ENCODE peak calls at places on chromosomes 5 and 9, in six cellular contexts. A is stimulated activated CD8-positive, alpha-beta memory T cell treated with anti-CD3 and anti-CD28 coated beads, Interleukin-15, amount 100 ng/mL, for 1 hour; X is left ventricle myocardium inferior; P is NCI-H2081; U is epithelial cell of esophagus; K is tibial artery. V is an unnamed sample.

GRCh38 chr5:177387405-177387804 is 3.2 kb downstream of the SLC34A1 start:
- DNase-seq in A (no peak), X (no peak), P (no peak), U (no peak), K (no peak), V (no peak)

GRCh38 chr9:17121264-17121663 is 13.6 kb upstream of the CNTLN start:
- DNase-seq in A (no peak), X (no peak), P (no peak), U (no peak), K (no peak), V (no peak)

GRCh38 chr9:83130541-83130940 is 67.6 kb upstream of the RASEF start:
- DNase-seq in A (no peak), X (no peak), P (no peak), U (peak), K (no peak), V (no peak)

GRCh38 chr9:134136117-134136996 is 475 bp downstream of the WDR5 start:
- DNase-seq in A (no peak), X (no peak), P (no peak), U (peak), K (no peak), V (no peak)

GRCh38 chr9:7028591-7028990 is 270.8 kb downstream of the KDM4C start:
- DNase-seq in A (no peak), X (no peak), P (no peak), U (no peak), K (no peak), V (no peak)

GRCh38 chr9:133710661-133711427 is 27.3 kb downstream of the SARDH start:
- DNase-seq in A (no peak), X (no peak), P (no peak), U (no peak), K (no peak), V (no peak)

GRCh38 chr5:181037365-181037861 is 2.7 kb upstream of the BTNL9 start:
- DNase-seq in A (no peak), X (no peak), P (no peak), U (no peak), K (no peak), V (no peak)

GRCh38 chr5:149930060-149930753 is 14.4 kb downstream of the PDE6A start:
- DNase-seq in A (no peak), X (no peak), P (no peak), U (no peak), K (no peak), V (no peak)

GRCh38 chr5:77316871-77317661 is 106.6 kb downstream of the PDE8B start:
- DNase-seq in A (no peak), X (no peak), P (no peak), U (no peak), K (no peak), V (no peak)

GRCh38 chr9:35920004-35920658 is 10.8 kb downstream of the SPAAR start:
- DNase-seq in A (no peak), X (no peak), P (no peak), U (no peak), K (no peak), V (no peak)

GRCh38 chr5:135509995-135510394 is 25.8 kb downstream of the NEUROG1 start:
- DNase-seq in A (no peak), X (no peak), P (no peak), U (no peak), K (no peak), V (no peak)

GRCh38 chr9:38370231-38370630 is 22.3 kb upstream of the ALDH1B1 start:
- DNase-seq in A (no peak), X (no peak), P (no peak), U (no peak), K (no peak), V (no peak)

GRCh38 chr9:86667307-86667706 is 280.0 kb downstream of the GAS1 start:
- DNase-seq in A (no peak), X (no peak), P (no peak), U (no peak), K (no peak), V (no peak)

GRCh38 chr5:123708074-123708806 is 196.3 kb downstream of the CSNK1G3 start:
- DNase-seq in A (no peak), X (no peak), P (no peak), U (peak), K (peak), V (no peak)

GRCh38 chr9:138047469-138048040 is 170.0 kb downstream of the CACNA1B start:
- DNase-seq in A (no peak), X (no peak), P (no peak), U (no peak), K (no peak), V (peak)

GRCh38 chr5:21817668-21818419 is 1035.3 kb downstream of the CDH12 start:
- DNase-seq in A (no peak), X (no peak), P (peak), U (no peak), K (no peak), V (no peak)

GRCh38 chr9:652896-653295 is 188.6 kb upstream of the DMRT1 start:
- DNase-seq in A (no peak), X (peak), P (no peak), U (peak), K (peak), V (peak)

GRCh38 chr9:123607479-123607878 is 251.5 kb downstream of the CRB2 start:
- DNase-seq in A (no peak), X (no peak), P (no peak), U (no peak), K (no peak), V (no peak)

GRCh38 chr5:176492431-176492830 is 44.2 kb downstream of the FAF2 start:
- DNase-seq in A (no peak), X (no peak), P (no peak), U (peak), K (no peak), V (no peak)

GRCh38 chr5:71932649-71933338 is 174.5 kb upstream of the MAP1B start:
- DNase-seq in A (no peak), X (peak), P (peak), U (peak), K (peak), V (peak)

GRCh38 chr5:138946241-138946623 is 71.1 kb upstream of the LRRTM2 start:
- DNase-seq in A (no peak), X (no peak), P (no peak), U (no peak), K (peak), V (no peak)

GRCh38 chr9:91176426-91176825 is 185.3 kb downstream of the AUH start:
- DNase-seq in A (no peak), X (no peak), P (no peak), U (no peak), K (no peak), V (no peak)

GRCh38 chr5:95799181-95799835 is 23.2 kb downstream of the GLRX start:
- DNase-seq in A (no peak), X (no peak), P (no peak), U (no peak), K (no peak), V (no peak)

GRCh38 chr5:87705876-87706275 is 293.1 kb upstream of the CCNH start:
- DNase-seq in A (no peak), X (no peak), P (no peak), U (no peak), K (no peak), V (no peak)

GRCh38 chr9:4883326-4883873 is 90.7 kb downstream of the RCL1 start:
- DNase-seq in A (no peak), X (no peak), P (no peak), U (no peak), K (no peak), V (no peak)

V was measured in psoas muscle.